ENCODE peak calls at places on chromosomes 1 and 21, in six cellular contexts. V is osteoblast; A is GM06990; B is CD4-positive, alpha-beta memory T cell; L is heart left ventricle; J is adipocyte. C is an unnamed sample.
A peak's percentile ranks its signal among the peaks of the same experiment; 100 is the strongest.

GRCh38 chr1:57711326-57711725 is 287.5 kb upstream of the DAB1 start:
- DNase-seq in V (no peak), A (no peak), B (no peak), L (no peak), J (no peak), C (no peak)

GRCh38 chr1:168920456-168921094 is 185.9 kb upstream of the ATP1B1 start:
- DNase-seq in V (no peak), A (no peak), B (no peak), L (peak; percentile 49), J (no peak), C (no peak)

GRCh38 chr1:66311092-66311491 is 222.9 kb upstream of the SGIP1 start:
- DNase-seq in V (no peak), A (no peak), B (no peak), L (no peak), J (no peak), C (no peak)

GRCh38 chr1:116122955-116123757 is 12.0 kb downstream of the MAB21L3 start:
- DNase-seq in V (peak; percentile 95), A (no peak), B (no peak), L (no peak), J (peak; percentile 96), C (no peak)

GRCh38 chr1:34034029-34034428 is 131.0 kb downstream of the CSMD2 start:
- DNase-seq in V (no peak), A (no peak), B (no peak), L (no peak), J (no peak), C (no peak)

GRCh38 chr1:235650341-235651169 is 971 bp upstream of the GNG4 start:
- DNase-seq in V (peak; percentile 62), A (no peak), B (no peak), L (no peak), J (peak; percentile 35), C (no peak)

GRCh38 chr21:38533887-38534286 is 35.6 kb upstream of the ERG start:
- DNase-seq in V (no peak), A (no peak), B (no peak), L (no peak), J (peak; percentile 3), C (no peak)

GRCh38 chr1:40824591-40825429 is 37.4 kb downstream of the CITED4 start:
- DNase-seq in V (peak; percentile 97), A (no peak), B (no peak), L (no peak), J (peak; percentile 65), C (no peak)

DNA sequence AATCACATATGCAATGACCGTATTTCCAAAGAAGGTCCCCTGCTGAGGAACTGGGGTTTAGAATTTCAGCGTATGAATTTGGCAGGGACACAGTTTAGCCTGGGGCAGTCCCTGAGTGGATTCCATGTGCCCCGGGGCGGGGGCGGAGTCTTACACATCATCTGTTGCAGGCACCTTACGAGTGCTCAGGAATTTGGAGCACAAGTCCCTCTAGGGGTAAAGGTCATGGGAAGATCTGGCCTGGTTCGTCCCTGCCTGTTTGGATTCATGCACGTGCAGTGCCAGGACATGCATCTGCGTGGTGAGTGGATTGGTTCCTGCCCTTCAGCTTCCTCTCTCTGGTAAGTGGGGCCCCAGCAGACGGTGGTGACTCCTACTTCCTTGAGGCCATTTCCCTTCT is 208.3 kb upstream of the C1orf174 start:
- DNase-seq in V (peak; percentile 19), A (no peak), B (no peak), L (no peak), J (no peak), C (no peak)
- H3K27me3 ChIP-seq in V (no peaks in the 10 kb centered on the region), A (no peaks in the 10 kb centered on the region), B (no peaks in the 10 kb centered on the region), L (no peaks in the 10 kb centered on the region), J (no peaks in the 10 kb centered on the region), C (no peaks in the 10 kb centered on the region)

DNA sequence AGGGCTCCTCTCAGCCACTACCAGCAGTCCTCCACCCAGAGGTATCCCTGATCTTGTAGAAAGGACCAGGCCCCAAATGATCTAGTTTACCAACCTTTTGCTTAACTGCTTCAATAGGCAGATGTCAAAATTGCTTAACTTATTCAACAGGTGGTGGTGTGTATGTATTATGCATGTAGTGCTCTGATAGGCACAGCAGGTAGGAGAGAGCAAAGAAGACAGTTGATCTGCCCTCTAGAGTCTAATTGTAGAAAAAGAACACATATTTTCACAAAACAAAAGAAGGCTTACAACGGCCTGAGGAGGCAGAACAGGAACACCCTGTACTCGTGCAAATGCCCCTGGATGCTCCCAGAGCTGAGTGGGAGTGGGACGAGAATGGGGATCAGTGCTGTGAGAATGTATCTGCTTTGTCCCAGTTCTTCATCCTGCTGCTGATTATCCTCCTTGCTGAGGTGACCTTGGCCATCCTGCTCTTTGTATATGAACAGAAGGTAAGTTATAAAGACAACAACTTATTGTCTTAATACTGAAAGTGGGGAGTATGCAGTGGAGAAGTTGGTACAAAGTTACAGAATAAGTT is 21.1 kb downstream of the CD53 start:
- DNase-seq in V (no peak), A (no peak), B (no peak), L (no peak), J (no peak), C (no peak)
- H3K4me3 ChIP-seq in V (no peak overlapping the region), A (no peak overlapping the region), B (no peak overlapping the region), L (no peak overlapping the region), J (no peak overlapping the region), C (no peak overlapping the region)

DNA sequence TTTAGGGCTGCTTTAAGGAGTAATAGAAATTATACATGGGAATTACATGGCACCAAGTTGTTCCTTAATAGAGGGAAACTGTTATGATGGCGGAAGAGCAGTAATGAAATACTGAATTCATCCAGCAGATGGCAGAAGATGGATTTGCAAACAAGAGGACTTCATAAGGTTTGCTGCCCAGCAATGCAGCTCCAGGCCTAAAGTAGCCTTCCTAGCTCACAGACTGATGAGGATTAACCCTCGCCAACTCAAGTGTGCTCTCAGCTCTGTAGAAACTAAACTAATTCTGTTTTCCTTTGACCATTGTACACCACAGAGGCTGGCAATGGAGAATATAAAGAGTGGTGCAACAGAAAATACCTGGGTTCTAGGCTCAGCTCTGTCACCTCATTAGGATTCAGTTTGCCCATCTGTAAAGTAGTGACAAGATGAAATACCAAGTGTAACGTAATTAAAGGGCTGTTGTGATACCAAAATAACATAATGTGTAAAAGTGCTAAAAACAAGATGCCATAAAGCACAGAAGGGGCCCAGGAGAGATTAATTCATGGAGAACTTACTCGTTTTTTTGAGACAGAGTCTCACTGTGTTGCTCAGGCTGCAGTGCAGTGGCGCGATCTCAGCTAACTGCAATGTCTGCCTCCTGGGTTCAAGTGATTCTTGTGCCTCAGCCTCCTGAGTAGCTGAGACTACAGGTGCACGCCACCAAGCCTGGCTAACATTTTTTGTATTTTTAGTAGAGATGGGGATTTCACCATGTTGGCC is 102.4 kb upstream of the SERBP1 start:
- DNase-seq in V (peak; percentile 85), A (peak; percentile 6), B (peak; percentile 10), L (peak; percentile 22), J (peak; percentile 87), C (no peak)
- H3K27me3 ChIP-seq in V (no peaks in the 10 kb centered on the region), A (no peaks in the 10 kb centered on the region), B (no peaks in the 10 kb centered on the region), L (no peaks in the 10 kb centered on the region), J (no peaks in the 10 kb centered on the region), C (no peaks in the 10 kb centered on the region)

GRCh38 chr1:198929961-198930599 is 291.2 kb downstream of the PTPRC start:
- DNase-seq in V (no peak), A (no peak), B (no peak), L (no peak), J (peak; percentile 55), C (peak; percentile 35)
- H3K4me3 ChIP-seq in V (peak overlapping the region; percentile 41), A (no peak overlapping the region), B (no peak overlapping the region), L (peak overlapping the region; percentile 45), J (no peak overlapping the region), C (peak overlapping the region; percentile 48)

GRCh38 chr1:22271847-22272801 is 129.2 kb upstream of the WNT4 start:
- DNase-seq in V (peak; percentile 49), A (no peak), B (no peak), L (no peak), J (no peak), C (no peak)
- H3K27me3 ChIP-seq in V (peaks cover 30% of the 10 kb centered on the region), A (no peaks in the 10 kb centered on the region), B (no peaks in the 10 kb centered on the region), L (peaks cover 6% of the 10 kb centered on the region), J (peaks cover 42% of the 10 kb centered on the region), C (peaks cover 3% of the 10 kb centered on the region)

DNA sequence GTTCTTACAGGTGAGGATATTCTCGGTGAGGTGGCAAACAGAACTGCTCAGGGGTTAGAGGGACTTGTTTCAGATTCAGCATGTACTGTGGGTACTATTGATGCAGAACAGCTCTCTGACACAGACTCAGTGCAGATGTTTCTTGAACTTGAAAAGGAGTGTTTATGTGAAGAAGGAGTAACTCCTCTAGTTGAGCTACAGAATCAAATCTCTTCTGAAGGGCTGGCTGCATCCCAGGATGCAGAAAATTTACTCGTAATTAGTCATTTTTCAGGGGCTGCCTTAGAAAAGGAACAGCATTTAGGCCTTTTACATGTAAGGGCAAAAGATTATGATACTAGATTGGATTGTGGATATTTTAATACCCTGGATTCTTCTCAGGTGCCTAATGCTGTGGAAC is 79.9 kb upstream of the BMP8A start:
- DNase-seq in V (peak; percentile 65), A (no peak), B (no peak), L (no peak), J (peak; percentile 42), C (no peak)
- H3K4me3 ChIP-seq in V (peak overlapping the region; percentile 80), A (no peak overlapping the region), B (no peak overlapping the region), L (peak overlapping the region; percentile 77), J (peak overlapping the region; percentile 85), C (no peak overlapping the region)

GRCh38 chr1:118992868-118993711 is 4.9 kb upstream of the TBX15 start:
- DNase-seq in V (no peak), A (no peak), B (no peak), L (no peak), J (no peak), C (no peak)

GRCh38 chr1:118995312-118996016 is 7.3 kb upstream of the TBX15 start:
- DNase-seq in V (no peak), A (no peak), B (no peak), L (no peak), J (no peak), C (no peak)

GRCh38 chr1:118991448-118991847 is 3.3 kb upstream of the TBX15 start:
- DNase-seq in V (no peak), A (no peak), B (no peak), L (no peak), J (no peak), C (no peak)

GRCh38 chr1:118992426-118992825 is 4.3 kb upstream of the TBX15 start:
- DNase-seq in V (no peak), A (no peak), B (no peak), L (no peak), J (no peak), C (no peak)

DNA sequence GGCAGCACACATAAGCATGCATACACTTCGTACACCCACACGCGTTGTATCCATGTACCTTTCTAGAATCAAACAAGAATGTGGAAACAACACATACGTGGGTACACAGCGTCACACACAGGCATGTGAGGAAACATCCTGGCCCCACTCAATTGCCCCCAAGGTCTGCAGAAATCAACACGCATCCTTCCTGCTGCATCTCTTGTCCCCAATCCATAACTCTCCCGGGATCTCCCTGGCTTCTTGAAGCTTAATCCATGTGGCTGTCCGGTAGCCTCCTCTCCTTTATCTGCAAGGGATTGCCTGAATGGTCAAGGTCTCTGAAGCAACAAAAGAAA is 5.5 kb upstream of the TBX15 start:
- DNase-seq in V (peak; percentile 6), A (no peak), B (no peak), L (no peak), J (no peak), C (no peak)
- H3K27me3 ChIP-seq in V (no peaks in the 10 kb centered on the region), A (peaks cover 1% of the 10 kb centered on the region), B (peaks cover 24% of the 10 kb centered on the region), L (peaks cover 98% of the 10 kb centered on the region), J (peaks cover 20% of the 10 kb centered on the region), C (peaks cover 9% of the 10 kb centered on the region)

C was measured in naive thymus-derived CD4-positive, alpha-beta T cell.